ENCODE peak calls at places on chromosomes 16 and 17, in six cellular contexts. J is uterus, A is fibroblast of pulmonary artery, O is breast epithelium, V is cardiac muscle cell, N is B cell. R is an unnamed sample.

GRCh38 chr16:66728117-66728787 is 23.2 kb downstream of the DYNC1LI2 start:
- DNase-seq in J (peak; percentile 31), A (peak; percentile 80), O (no peak), V (peak; percentile 61), N (no peak), R (peak; percentile 68)

GRCh38 chr17:31424944-31425582 is 33.6 kb downstream of the RAB11FIP4 start:
- DNase-seq in J (no peak), A (no peak), O (no peak), V (peak; percentile 28), N (no peak), R (no peak)

GRCh38 chr16:85570213-85570734 is 42.8 kb upstream of the GSE1 start:
- DNase-seq in J (no peak), A (no peak), O (peak; percentile 75), V (no peak), N (peak; percentile 58), R (peak; percentile 46)

GRCh38 chr17:70184770-70185169 is 15.4 kb downstream of the KCNJ2 start:
- DNase-seq in J (no peak), A (peak; percentile 17), O (no peak), V (no peak), N (no peak), R (no peak)

GRCh38 chr16:4681471-4682083 is 11.8 kb upstream of the NUDT16L1 start:
- DNase-seq in J (no peak), A (no peak), O (no peak), V (no peak), N (no peak), R (no peak)

GRCh38 chr17:74742153-74742515 is 5.1 kb downstream of the RAB37 start:
- DNase-seq in J (no peak), A (peak; percentile 42), O (no peak), V (no peak), N (peak; percentile 77), R (no peak)

GRCh38 chr16:52581530-52581929 is 34.6 kb upstream of the TOX3 start:
- DNase-seq in J (no peak), A (no peak), O (no peak), V (no peak), N (no peak), R (no peak)

GRCh38 chr16:19804538-19805323 is 79.9 kb downstream of the GPRC5B start:
- DNase-seq in J (peak; percentile 69), A (peak; percentile 53), O (peak; percentile 68), V (no peak), N (no peak), R (peak; percentile 62)

GRCh38 chr17:32265896-32266388 is 310 bp downstream of the RHBDL3 start:
- DNase-seq in J (no peak), A (no peak), O (no peak), V (no peak), N (no peak), R (no peak)

GRCh38 chr16:59296888-59297287 is 562.8 kb upstream of the GOT2 start:
- DNase-seq in J (no peak), A (no peak), O (no peak), V (no peak), N (no peak), R (no peak)

GRCh38 chr16:22641030-22641671 is 130.5 kb downstream of the NPIPB5 start:
- DNase-seq in J (no peak), A (peak; percentile 61), O (no peak), V (peak; percentile 76), N (no peak), R (no peak)

GRCh38 chr17:62630365-62631085 is 3.1 kb downstream of the MRC2 start:
- DNase-seq in J (no peak), A (no peak), O (no peak), V (no peak), N (no peak), R (no peak)

GRCh38 chr16:80230328-80231117 is 310.3 kb upstream of the DYNLRB2 start:
- DNase-seq in J (no peak), A (no peak), O (no peak), V (no peak), N (no peak), R (no peak)

GRCh38 chr16:81519298-81520150 is 74.9 kb downstream of the CMIP start:
- DNase-seq in J (no peak), A (no peak), O (no peak), V (no peak), N (no peak), R (no peak)

GRCh38 chr16:67278773-67279295 is 498 bp upstream of the PLEKHG4 start:
- DNase-seq in J (no peak), A (no peak), O (no peak), V (no peak), N (no peak), R (peak; percentile 11)

GRCh38 chr16:67879936-67880335 is 4.7 kb upstream of the NRN1L start:
- DNase-seq in J (no peak), A (no peak), O (no peak), V (no peak), N (no peak), R (no peak)

GRCh38 chr17:21171309-21171922 is 42.5 kb downstream of the TMEM11 start:
- DNase-seq in J (no peak), A (no peak), O (no peak), V (no peak), N (no peak), R (no peak)

GRCh38 chr17:80498242-80498919 is 22.0 kb upstream of the NPTX1 start:
- DNase-seq in J (peak; percentile 63), A (peak; percentile 47), O (peak; percentile 55), V (no peak), N (no peak), R (no peak)

GRCh38 chr16:19138601-19139000 is 24.8 kb downstream of the ITPRIPL2 start:
- DNase-seq in J (peak; percentile 79), A (peak; percentile 82), O (peak; percentile 80), V (no peak), N (no peak), R (peak; percentile 42)

GRCh38 chr16:19213885-19214284 is 45.8 kb downstream of the SYT17 start:
- DNase-seq in J (no peak), A (no peak), O (no peak), V (no peak), N (no peak), R (no peak)

GRCh38 chr16:49489686-49490320 is 116.2 kb downstream of the C16orf78 start:
- DNase-seq in J (no peak), A (no peak), O (no peak), V (no peak), N (no peak), R (no peak)

GRCh38 chr16:4692460-4693295 is 684 bp upstream of the NUDT16L1 start:
- DNase-seq in J (no peak), A (no peak), O (no peak), V (no peak), N (peak; percentile 37), R (no peak)

DNA sequence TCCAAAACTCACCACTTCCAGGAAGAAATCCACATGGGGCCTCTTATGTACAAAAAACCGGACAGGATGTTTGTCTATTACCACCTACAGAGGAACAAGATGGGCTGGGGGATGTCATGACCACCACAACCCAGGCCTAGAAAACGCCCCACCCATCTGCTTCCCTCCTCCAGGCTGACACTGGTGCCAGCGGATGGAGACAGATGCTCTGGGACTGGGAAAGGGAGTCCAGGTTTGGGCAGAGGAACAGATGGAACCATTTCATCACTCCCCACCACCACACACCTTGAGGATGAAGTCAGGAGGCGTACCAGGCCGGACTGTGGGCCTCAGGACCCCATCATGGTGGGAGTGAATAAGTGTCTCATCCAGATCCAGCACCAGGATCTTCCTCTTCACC is 4.5 kb upstream of the GABARAP start:
- DNase-seq in J (no peak), A (no peak), O (no peak), V (no peak), N (no peak), R (no peak)
- TF ChIP-seq CTCF in J (no peak), A (no peak), O (no peak), V (no peak), N (no peak), R (no peak)

DNA sequence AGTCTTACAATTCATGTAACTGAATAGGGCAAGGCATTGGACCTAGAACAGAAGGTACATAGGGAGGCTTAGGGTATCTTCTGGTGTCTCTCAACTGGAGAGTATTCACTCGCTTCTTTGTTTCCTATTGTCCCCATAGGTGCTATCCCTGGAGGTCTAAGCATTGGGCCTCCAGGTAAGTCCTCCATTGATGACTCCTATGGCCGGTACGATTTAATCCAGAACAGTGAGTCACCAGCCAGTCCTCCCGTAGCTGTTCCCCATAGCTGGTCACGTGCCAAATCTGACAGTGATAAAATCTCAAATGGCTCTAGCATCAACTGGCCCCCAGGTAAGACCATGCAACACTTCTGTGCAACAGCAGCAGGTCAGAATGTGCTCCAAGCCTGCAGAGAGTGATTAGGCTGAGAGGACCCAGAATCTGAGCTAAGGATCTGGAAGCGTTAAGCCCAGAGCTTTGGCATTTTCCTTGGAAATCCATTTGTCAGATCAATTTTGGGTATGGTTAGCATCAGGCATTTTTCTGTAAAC is 35.7 kb downstream of the TMC6 start:
- DNase-seq in J (no peak), A (no peak), O (no peak), V (no peak), N (no peak), R (no peak)
- TF ChIP-seq CTCF in J (no peak), A (no peak), O (no peak), V (no peak), N (no peak), R (no peak)

DNA sequence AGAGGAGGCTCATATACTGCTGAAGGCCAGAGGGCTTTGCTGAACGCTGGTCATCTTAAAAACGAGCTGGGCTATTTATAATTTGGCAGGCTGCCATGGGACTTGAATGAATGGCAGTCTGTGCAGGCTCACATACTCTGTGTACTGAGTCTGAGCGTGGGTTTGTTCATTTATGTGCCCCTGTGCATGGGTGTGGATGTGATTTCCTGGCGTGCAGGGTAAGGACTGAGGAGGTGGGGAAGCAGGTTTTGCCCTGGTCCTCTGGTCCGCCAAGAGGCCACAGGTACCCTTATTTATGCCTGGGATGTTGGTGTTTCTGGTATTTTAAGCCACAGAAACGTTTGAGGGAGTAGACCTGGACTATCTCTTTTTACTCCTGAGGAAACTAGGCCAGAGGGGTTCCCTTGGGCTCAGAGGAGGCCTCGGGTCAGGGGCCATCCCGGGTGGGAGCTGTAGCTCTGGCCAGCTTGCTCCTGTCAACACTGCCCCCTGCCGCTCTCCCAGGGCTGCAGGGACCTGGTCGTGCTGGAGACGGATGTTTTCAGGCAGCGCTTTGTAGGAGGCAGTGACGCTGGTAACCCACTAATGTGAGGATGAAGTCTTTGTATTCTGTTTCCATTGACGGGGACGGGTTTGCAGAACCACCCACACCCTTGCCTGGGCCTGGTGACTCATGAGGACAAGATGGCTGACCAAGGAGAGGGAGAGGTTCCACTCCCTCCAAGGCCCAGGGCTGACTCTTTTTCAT is 184.4 kb downstream of the MSI2 start:
- DNase-seq in J (peak; percentile 71), A (peak; percentile 92), O (peak; percentile 63), V (peak; percentile 93), N (peak; percentile 66), R (peak; percentile 58)
- TF ChIP-seq CTCF in J (no peak), A (peak; percentile 59), O (no peak), V (peak; percentile 73), N (peak; percentile 13), R (no peak)

DNA sequence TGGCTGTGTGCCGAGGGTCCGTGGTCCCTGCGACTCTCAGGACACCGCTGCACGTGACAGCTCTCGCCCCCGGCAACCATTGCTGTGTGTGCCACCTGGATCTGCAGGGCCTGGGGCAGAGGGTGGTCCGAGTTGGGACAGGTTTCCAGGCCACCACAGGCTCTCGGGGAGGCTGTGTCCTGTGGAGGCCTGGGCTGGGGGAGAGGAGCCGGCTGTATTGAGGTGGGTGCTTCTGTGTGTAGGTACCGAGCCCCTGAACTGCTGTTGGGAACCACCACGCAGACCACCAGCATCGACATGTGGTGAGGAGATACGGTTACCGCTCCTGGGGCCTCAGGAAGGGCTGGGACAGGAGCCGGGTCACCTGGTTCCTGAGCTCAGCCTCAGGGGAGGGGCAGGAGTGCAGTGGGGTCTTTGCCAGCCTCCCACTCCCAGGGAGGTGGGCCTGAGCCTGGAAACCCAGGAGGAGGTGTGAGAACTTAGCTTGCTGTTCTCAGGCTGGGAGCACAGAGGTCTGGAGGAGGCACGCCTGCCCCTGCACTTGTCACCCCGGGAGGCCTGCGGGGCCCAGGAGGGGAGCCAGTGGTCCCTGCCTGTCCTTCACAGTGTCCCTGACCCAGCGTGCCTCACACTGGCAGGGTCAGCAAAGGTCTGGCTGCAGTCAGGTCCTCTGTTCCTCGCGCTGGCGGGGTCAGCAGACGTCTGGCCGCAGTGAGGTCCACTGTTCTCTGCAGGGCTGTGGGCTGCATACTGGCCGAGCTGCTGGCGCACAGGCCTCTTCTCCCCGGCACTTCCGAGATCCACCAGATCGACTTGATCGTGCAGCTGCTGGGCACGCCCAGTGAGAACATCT is 7.3 kb downstream of the SPATA2L start:
- DNase-seq in J (no peak), A (no peak), O (no peak), V (no peak), N (no peak), R (no peak)
- TF ChIP-seq CTCF in J (no peak), A (no peak), O (no peak), V (no peak), N (no peak), R (no peak)

R was measured in thyroid gland.